ENCODE peak calls at places on chromosomes 1 and 21, in six cellular contexts. One of them, this sample, is unnamed.

GRCh38 chr1:143497374-143497747 is 474.4 kb downstream of the FAM72C start:
- DNase-seq in kidney epithelial cell: no peak
- DNase-seq in mucosa of descending colon: peak
- DNase-seq in MG63: no peak
- DNase-seq in tibial nerve: no peak
- DNase-seq in mammary epithelial cell: no peak
- DNase-seq in this sample: no peak

GRCh38 chr1:37949524-37950152 is 2.8 kb upstream of the INPP5B start:
- DNase-seq in kidney epithelial cell: no peak
- DNase-seq in mucosa of descending colon: no peak
- DNase-seq in MG63: no peak
- DNase-seq in tibial nerve: no peak
- DNase-seq in mammary epithelial cell: no peak
- DNase-seq in this sample: no peak

GRCh38 chr1:24910751-24911650 is 19.1 kb downstream of the RUNX3 start:
- DNase-seq in kidney epithelial cell: no peak
- DNase-seq in mucosa of descending colon: peak
- DNase-seq in MG63: no peak
- DNase-seq in tibial nerve: no peak
- DNase-seq in mammary epithelial cell: no peak
- DNase-seq in this sample: no peak

GRCh38 chr1:3856923-3857790 is at the start of the genes CEP104 and DFFB:
- DNase-seq in kidney epithelial cell: peak
- DNase-seq in mucosa of descending colon: peak
- DNase-seq in MG63: peak
- DNase-seq in tibial nerve: peak
- DNase-seq in mammary epithelial cell: peak
- DNase-seq in this sample: peak

GRCh38 chr1:183346276-183346732 is 71.9 kb downstream of the NMNAT2 start:
- DNase-seq in kidney epithelial cell: no peak
- DNase-seq in mucosa of descending colon: no peak
- DNase-seq in MG63: no peak
- DNase-seq in tibial nerve: no peak
- DNase-seq in mammary epithelial cell: no peak
- DNase-seq in this sample: no peak

GRCh38 chr1:234978397-234979291 is 150.0 kb downstream of the TOMM20 start:
- DNase-seq in kidney epithelial cell: no peak
- DNase-seq in mucosa of descending colon: peak
- DNase-seq in MG63: peak
- DNase-seq in tibial nerve: peak
- DNase-seq in mammary epithelial cell: peak
- DNase-seq in this sample: no peak

GRCh38 chr1:92277105-92277504 is 21.7 kb downstream of the GLMN start:
- DNase-seq in kidney epithelial cell: no peak
- DNase-seq in mucosa of descending colon: no peak
- DNase-seq in MG63: no peak
- DNase-seq in tibial nerve: no peak
- DNase-seq in mammary epithelial cell: no peak
- DNase-seq in this sample: no peak

GRCh38 chr1:244394346-244394745 is 57.4 kb downstream of the ADSS2 start:
- DNase-seq in kidney epithelial cell: no peak
- DNase-seq in mucosa of descending colon: no peak
- DNase-seq in MG63: no peak
- DNase-seq in tibial nerve: no peak
- DNase-seq in mammary epithelial cell: no peak
- DNase-seq in this sample: no peak

GRCh38 chr1:229230893-229231753 is 39.8 kb upstream of the RAB4A start:
- DNase-seq in kidney epithelial cell: no peak
- DNase-seq in mucosa of descending colon: no peak
- DNase-seq in MG63: peak
- DNase-seq in tibial nerve: no peak
- DNase-seq in mammary epithelial cell: peak
- DNase-seq in this sample: peak

GRCh38 chr1:9785406-9785805 is 38.4 kb downstream of the CLSTN1 start:
- DNase-seq in kidney epithelial cell: no peak
- DNase-seq in mucosa of descending colon: no peak
- DNase-seq in MG63: no peak
- DNase-seq in tibial nerve: no peak
- DNase-seq in mammary epithelial cell: no peak
- DNase-seq in this sample: no peak

GRCh38 chr1:162530318-162530984 is 31.1 kb upstream of the UAP1 start:
- DNase-seq in kidney epithelial cell: no peak
- DNase-seq in mucosa of descending colon: no peak
- DNase-seq in MG63: no peak
- DNase-seq in tibial nerve: no peak
- DNase-seq in mammary epithelial cell: no peak
- DNase-seq in this sample: no peak

GRCh38 chr1:56094168-56094567 is 485.2 kb downstream of the PLPP3 start:
- DNase-seq in kidney epithelial cell: no peak
- DNase-seq in mucosa of descending colon: no peak
- DNase-seq in MG63: no peak
- DNase-seq in tibial nerve: no peak
- DNase-seq in mammary epithelial cell: no peak
- DNase-seq in this sample: no peak

GRCh38 chr21:38766987-38767722 is 38.6 kb upstream of the ETS2 start:
- DNase-seq in kidney epithelial cell: no peak
- DNase-seq in mucosa of descending colon: peak
- DNase-seq in MG63: no peak
- DNase-seq in tibial nerve: no peak
- DNase-seq in mammary epithelial cell: peak
- DNase-seq in this sample: no peak

GRCh38 chr21:43803558-43804300 is 14.4 kb downstream of the RRP1 start:
- DNase-seq in kidney epithelial cell: no peak
- DNase-seq in mucosa of descending colon: no peak
- DNase-seq in MG63: no peak
- DNase-seq in tibial nerve: no peak
- DNase-seq in mammary epithelial cell: no peak
- DNase-seq in this sample: no peak

GRCh38 chr1:159991513-159991912 is 37.5 kb upstream of the SLAMF9 start:
- DNase-seq in kidney epithelial cell: no peak
- DNase-seq in mucosa of descending colon: no peak
- DNase-seq in MG63: no peak
- DNase-seq in tibial nerve: no peak
- DNase-seq in mammary epithelial cell: no peak
- DNase-seq in this sample: peak

GRCh38 chr1:205588691-205589445 is 42.9 kb downstream of the ELK4 start:
- DNase-seq in kidney epithelial cell: no peak
- DNase-seq in mucosa of descending colon: no peak
- DNase-seq in MG63: peak
- DNase-seq in tibial nerve: no peak
- DNase-seq in mammary epithelial cell: no peak
- DNase-seq in this sample: no peak

GRCh38 chr21:42454221-42454570 is 41.8 kb downstream of the RSPH1 start:
- DNase-seq in kidney epithelial cell: no peak
- DNase-seq in mucosa of descending colon: peak
- DNase-seq in MG63: no peak
- DNase-seq in tibial nerve: no peak
- DNase-seq in mammary epithelial cell: no peak
- DNase-seq in this sample: no peak

GRCh38 chr1:1063945-1064831 is 9.9 kb downstream of the RNF223 start:
- DNase-seq in kidney epithelial cell: peak
- DNase-seq in mucosa of descending colon: no peak
- DNase-seq in MG63: peak
- DNase-seq in tibial nerve: peak
- DNase-seq in mammary epithelial cell: peak
- DNase-seq in this sample: peak

GRCh38 chr1:223109581-223110026 is 33.4 kb downstream of the TLR5 start:
- DNase-seq in kidney epithelial cell: no peak
- DNase-seq in mucosa of descending colon: no peak
- DNase-seq in MG63: no peak
- DNase-seq in tibial nerve: no peak
- DNase-seq in mammary epithelial cell: peak
- DNase-seq in this sample: no peak

GRCh38 chr1:109969430-109969829 is 15.1 kb upstream of the AHCYL1 start:
- DNase-seq in kidney epithelial cell: no peak
- DNase-seq in mucosa of descending colon: no peak
- DNase-seq in MG63: peak
- DNase-seq in tibial nerve: no peak
- DNase-seq in mammary epithelial cell: peak
- DNase-seq in this sample: no peak

GRCh38 chr21:18517905-18518566 is 114.5 kb upstream of the TMPRSS15 start:
- DNase-seq in kidney epithelial cell: no peak
- DNase-seq in mucosa of descending colon: no peak
- DNase-seq in MG63: no peak
- DNase-seq in tibial nerve: no peak
- DNase-seq in mammary epithelial cell: no peak
- DNase-seq in this sample: no peak

GRCh38 chr1:11522400-11523235 is 43.7 kb downstream of the DISP3 start:
- DNase-seq in kidney epithelial cell: no peak
- DNase-seq in mucosa of descending colon: no peak
- DNase-seq in MG63: no peak
- DNase-seq in tibial nerve: no peak
- DNase-seq in mammary epithelial cell: no peak
- DNase-seq in this sample: no peak

GRCh38 chr1:109771712-109772657 is 8.3 kb upstream of the EPS8L3 start:
- DNase-seq in kidney epithelial cell: no peak
- DNase-seq in mucosa of descending colon: peak
- DNase-seq in MG63: peak
- DNase-seq in tibial nerve: no peak
- DNase-seq in mammary epithelial cell: no peak
- DNase-seq in this sample: no peak

GRCh38 chr1:43776043-43776761 is 68.9 kb downstream of the ST3GAL3 start:
- DNase-seq in kidney epithelial cell: no peak
- DNase-seq in mucosa of descending colon: no peak
- DNase-seq in MG63: peak
- DNase-seq in tibial nerve: no peak
- DNase-seq in mammary epithelial cell: peak
- DNase-seq in this sample: no peak

GRCh38 chr1:21815724-21816311 is 3.8 kb downstream of the LDLRAD2 start:
- DNase-seq in kidney epithelial cell: no peak
- DNase-seq in mucosa of descending colon: no peak
- DNase-seq in MG63: no peak
- DNase-seq in tibial nerve: no peak
- DNase-seq in mammary epithelial cell: no peak
- DNase-seq in this sample: no peak

GRCh38 chr1:51989582-51990477 is 670 bp downstream of the RAB3B start:
- DNase-seq in kidney epithelial cell: no peak
- DNase-seq in mucosa of descending colon: no peak
- DNase-seq in MG63: no peak
- DNase-seq in tibial nerve: no peak
- DNase-seq in mammary epithelial cell: no peak
- DNase-seq in this sample: no peak

GRCh38 chr1:113966013-113966412 is 13.3 kb upstream of the OLFML3 start:
- DNase-seq in kidney epithelial cell: no peak
- DNase-seq in mucosa of descending colon: no peak
- DNase-seq in MG63: no peak
- DNase-seq in tibial nerve: no peak
- DNase-seq in mammary epithelial cell: no peak
- DNase-seq in this sample: no peak

GRCh38 chr1:14476170-14476955 is 122.1 kb upstream of the KAZN start:
- DNase-seq in kidney epithelial cell: no peak
- DNase-seq in mucosa of descending colon: no peak
- DNase-seq in MG63: no peak
- DNase-seq in tibial nerve: no peak
- DNase-seq in mammary epithelial cell: no peak
- DNase-seq in this sample: no peak

GRCh38 chr21:39852726-39853510 is 14.3 kb upstream of the PCP4 start:
- DNase-seq in kidney epithelial cell: no peak
- DNase-seq in mucosa of descending colon: no peak
- DNase-seq in MG63: peak
- DNase-seq in tibial nerve: no peak
- DNase-seq in mammary epithelial cell: no peak
- DNase-seq in this sample: no peak

GRCh38 chr1:54328117-54328636 is 78.0 kb downstream of the SSBP3 start:
- DNase-seq in kidney epithelial cell: no peak
- DNase-seq in mucosa of descending colon: no peak
- DNase-seq in MG63: no peak
- DNase-seq in tibial nerve: no peak
- DNase-seq in mammary epithelial cell: no peak
- DNase-seq in this sample: no peak

GRCh38 chr1:54331091-54331772 is 75.0 kb downstream of the SSBP3 start:
- DNase-seq in kidney epithelial cell: no peak
- DNase-seq in mucosa of descending colon: no peak
- DNase-seq in MG63: no peak
- DNase-seq in tibial nerve: no peak
- DNase-seq in mammary epithelial cell: peak
- DNase-seq in this sample: no peak

GRCh38 chr1:54327386-54328116 is 78.6 kb downstream of the SSBP3 start:
- DNase-seq in kidney epithelial cell: no peak
- DNase-seq in mucosa of descending colon: no peak
- DNase-seq in MG63: no peak
- DNase-seq in tibial nerve: no peak
- DNase-seq in mammary epithelial cell: no peak
- DNase-seq in this sample: no peak

GRCh38 chr1:54331843-54332688 is 74.1 kb downstream of the SSBP3 start:
- DNase-seq in kidney epithelial cell: no peak
- DNase-seq in mucosa of descending colon: no peak
- DNase-seq in MG63: no peak
- DNase-seq in tibial nerve: no peak
- DNase-seq in mammary epithelial cell: no peak
- DNase-seq in this sample: no peak

GRCh38 chr1:54329337-54329954 is 76.7 kb downstream of the SSBP3 start:
- DNase-seq in kidney epithelial cell: no peak
- DNase-seq in mucosa of descending colon: no peak
- DNase-seq in MG63: no peak
- DNase-seq in tibial nerve: no peak
- DNase-seq in mammary epithelial cell: no peak
- DNase-seq in this sample: no peak
- H3K4me3 ChIP-seq in kidney epithelial cell: no peak
- H3K4me3 ChIP-seq in mucosa of descending colon: no peak
- H3K4me3 ChIP-seq in MG63: no peak
- H3K4me3 ChIP-seq in tibial nerve: no peak
- H3K4me3 ChIP-seq in mammary epithelial cell: no peak
- H3K4me3 ChIP-seq in this sample: no peak

DNA sequence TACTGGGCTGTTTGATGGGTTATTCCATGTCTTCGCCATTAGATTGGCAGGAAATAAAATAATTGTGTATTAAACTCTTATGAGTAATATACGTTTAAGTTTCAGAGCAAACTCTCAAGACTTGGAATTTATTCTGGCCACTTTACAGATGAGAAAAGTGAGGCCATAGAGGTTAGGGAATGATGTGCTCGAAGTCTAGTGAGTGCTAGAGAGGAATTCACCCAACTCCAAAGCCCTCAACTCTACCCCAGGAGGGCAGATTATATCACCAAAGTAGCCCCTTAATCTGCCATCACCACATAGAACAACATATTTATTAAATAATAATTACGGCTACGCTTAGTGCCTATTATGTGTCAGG is 440 bp upstream of the MUL1 start:
- DNase-seq in kidney epithelial cell: no peak
- DNase-seq in mucosa of descending colon: no peak
- DNase-seq in MG63: no peak
- DNase-seq in tibial nerve: no peak
- DNase-seq in mammary epithelial cell: no peak
- DNase-seq in this sample: no peak
- H3K4me3 ChIP-seq in kidney epithelial cell: peak
- H3K4me3 ChIP-seq in mucosa of descending colon: peak
- H3K4me3 ChIP-seq in MG63: peak
- H3K4me3 ChIP-seq in tibial nerve: peak
- H3K4me3 ChIP-seq in mammary epithelial cell: peak
- H3K4me3 ChIP-seq in this sample: peak

GRCh38 chr21:15549671-15550070 is 180.1 kb upstream of the USP25 start:
- DNase-seq in kidney epithelial cell: no peak
- DNase-seq in mucosa of descending colon: no peak
- DNase-seq in MG63: peak
- DNase-seq in tibial nerve: no peak
- DNase-seq in mammary epithelial cell: no peak
- DNase-seq in this sample: no peak
- H3K4me3 ChIP-seq in kidney epithelial cell: no peak
- H3K4me3 ChIP-seq in mucosa of descending colon: no peak
- H3K4me3 ChIP-seq in MG63: no peak
- H3K4me3 ChIP-seq in tibial nerve: no peak
- H3K4me3 ChIP-seq in mammary epithelial cell: no peak
- H3K4me3 ChIP-seq in this sample: no peak

GRCh38 chr1:2279882-2280281 is 51.8 kb downstream of the SKI start:
- DNase-seq in kidney epithelial cell: no peak
- DNase-seq in mucosa of descending colon: peak
- DNase-seq in MG63: no peak
- DNase-seq in tibial nerve: no peak
- DNase-seq in mammary epithelial cell: no peak
- DNase-seq in this sample: no peak
- H3K4me3 ChIP-seq in kidney epithelial cell: no peak
- H3K4me3 ChIP-seq in mucosa of descending colon: no peak
- H3K4me3 ChIP-seq in MG63: no peak
- H3K4me3 ChIP-seq in tibial nerve: no peak
- H3K4me3 ChIP-seq in mammary epithelial cell: no peak
- H3K4me3 ChIP-seq in this sample: no peak

This sample was measured in keratinocyte.